ENCODE peak calls at places on chromosomes 11 and 22, in five cellular contexts. E, M, R, Z and I are unnamed samples.

GRCh38 chr11:8760896-8761295 is 78.3 kb downstream of the RPL27A start:
- DNase-seq in E (peak), M (no peak), R (no peak), Z (no peak), I (no peak)

GRCh38 chr11:8689726-8690255 is 7.2 kb downstream of the RPL27A start:
- DNase-seq in E (no peak), M (no peak), R (no peak), Z (no peak), I (no peak)

GRCh38 chr11:89491141-89491690 is at the start of gene NOX4:
- DNase-seq in E (peak), M (peak), R (no peak), Z (no peak), I (no peak)

GRCh38 chr11:61928606-61929005 is 11.2 kb upstream of the RAB3IL1 start:
- DNase-seq in E (no peak), M (no peak), R (no peak), Z (no peak), I (no peak)

GRCh38 chr11:45149483-45150056 is 3.1 kb downstream of the PRDM11 start:
- DNase-seq in E (no peak), M (no peak), R (no peak), Z (no peak), I (peak)

GRCh38 chr11:86637976-86638375 is 34.4 kb downstream of the ME3 start:
- DNase-seq in E (no peak), M (no peak), R (no peak), Z (no peak), I (no peak)

GRCh38 chr11:126816655-126817054 is 183.9 kb downstream of the KIRREL3 start:
- DNase-seq in E (no peak), M (no peak), R (no peak), Z (no peak), I (no peak)

GRCh38 chr22:30325065-30325720 is 1.5 kb downstream of the TBC1D10A start:
- DNase-seq in E (peak), M (peak), R (peak), Z (peak), I (peak)

GRCh38 chr22:48228468-48228867 is 1466.0 kb downstream of the TBC1D22A start:
- DNase-seq in E (no peak), M (no peak), R (no peak), Z (no peak), I (no peak)

GRCh38 chr22:34973016-34973415 is 92.9 kb upstream of the ISX start:
- DNase-seq in E (no peak), M (no peak), R (no peak), Z (no peak), I (no peak)

GRCh38 chr11:37110383-37110782 is 512.3 kb upstream of the RAG2 start:
- DNase-seq in E (peak), M (no peak), R (no peak), Z (no peak), I (no peak)

GRCh38 chr11:8327761-8328192 is 64.1 kb upstream of the LMO1 start:
- DNase-seq in E (no peak), M (no peak), R (no peak), Z (no peak), I (no peak)

GRCh38 chr11:61587951-61588695 is 7.2 kb upstream of the SYT7 start:
- DNase-seq in E (no peak), M (peak), R (peak), Z (no peak), I (peak)

GRCh38 chr11:2818503-2818902 is 67.1 kb downstream of the CDKN1C start:
- DNase-seq in E (no peak), M (peak), R (no peak), Z (no peak), I (no peak)

GRCh38 chr11:86807356-86807755 is 7.0 kb downstream of the PRSS23 start:
- DNase-seq in E (peak), M (no peak), R (no peak), Z (no peak), I (no peak)

GRCh38 chr11:105432241-105432995 is 177.5 kb upstream of the GRIA4 start:
- DNase-seq in E (no peak), M (no peak), R (no peak), Z (no peak), I (no peak)